ENCODE peak calls at places on chromosome 1, in nine cellular contexts. V, D, H, Q, P, Z, B, E and J are unnamed samples.

GRCh38 chr1:59703918-59704378 is 110.8 kb upstream of the HOOK1 start:
- ATAC-seq in V (no peak), D (peak; percentile 36), H (peak; percentile 44), Q (no peak), P (peak; percentile 64), Z (no peak), B (no peak), E (peak; percentile 38), J (no peak)

GRCh38 chr1:179305450-179305849 is 11.9 kb downstream of the SOAT1 start:
- ATAC-seq in V (no peak), D (no peak), H (no peak), Q (no peak), P (no peak), Z (no peak), B (no peak), E (peak; percentile 21), J (no peak)

GRCh38 chr1:87518794-87519193 is 190.1 kb downstream of the LMO4 start:
- ATAC-seq in V (no peak), D (no peak), H (no peak), Q (no peak), P (no peak), Z (no peak), B (no peak), E (no peak), J (no peak)

GRCh38 chr1:8439015-8439702 is 121.2 kb downstream of the SLC45A1 start:
- ATAC-seq in V (peak; percentile 35), D (peak; percentile 95), H (peak; percentile 89), Q (peak; percentile 85), P (peak; percentile 96), Z (no peak), B (no peak), E (peak; percentile 81), J (peak; percentile 84)

GRCh38 chr1:164141717-164142268 is 417.2 kb upstream of the PBX1 start:
- ATAC-seq in V (no peak), D (no peak), H (no peak), Q (no peak), P (no peak), Z (no peak), B (no peak), E (no peak), J (no peak)

GRCh38 chr1:172515927-172516326 is 17.0 kb upstream of the SUCO start:
- ATAC-seq in V (no peak), D (no peak), H (peak; percentile 48), Q (no peak), P (peak; percentile 41), Z (no peak), B (no peak), E (no peak), J (peak; percentile 22)

GRCh38 chr1:153617677-153618076 is 1.6 kb upstream of the S100A14 start:
- ATAC-seq in V (no peak), D (peak; percentile 57), H (peak; percentile 69), Q (peak; percentile 47), P (no peak), Z (peak; percentile 63), B (no peak), E (peak; percentile 48), J (peak; percentile 82)

GRCh38 chr1:184595609-184596008 is 159.0 kb downstream of the EDEM3 start:
- ATAC-seq in V (peak; percentile 51), D (no peak), H (no peak), Q (no peak), P (no peak), Z (no peak), B (no peak), E (peak; percentile 90), J (no peak)

GRCh38 chr1:107766533-107766932 is 198.4 kb downstream of the VAV3 start:
- ATAC-seq in V (no peak), D (no peak), H (no peak), Q (no peak), P (no peak), Z (no peak), B (no peak), E (no peak), J (no peak)

GRCh38 chr1:196856053-196856452 is 31.8 kb upstream of the CFHR4 start:
- ATAC-seq in V (no peak), D (no peak), H (no peak), Q (no peak), P (no peak), Z (no peak), B (no peak), E (no peak), J (no peak)

GRCh38 chr1:224331824-224332223 is 1.9 kb upstream of the NVL start:
- ATAC-seq in V (no peak), D (no peak), H (no peak), Q (no peak), P (no peak), Z (no peak), B (no peak), E (no peak), J (no peak)

GRCh38 chr1:193448682-193449461 is 262.5 kb upstream of the B3GALT2 start:
- ATAC-seq in V (no peak), D (no peak), H (peak; percentile 20), Q (no peak), P (peak; percentile 10), Z (no peak), B (no peak), E (no peak), J (no peak)

GRCh38 chr1:174158767-174159252 is 510 bp upstream of the RABGAP1L start:
- ATAC-seq in V (peak; percentile 9), D (no peak), H (no peak), Q (peak; percentile 0), P (no peak), Z (peak; percentile 5), B (no peak), E (no peak), J (no peak)

GRCh38 chr1:174160603-174161002 is 1.3 kb downstream of the RABGAP1L start:
- ATAC-seq in V (no peak), D (no peak), H (no peak), Q (no peak), P (no peak), Z (no peak), B (no peak), E (no peak), J (no peak)

GRCh38 chr1:174157157-174157806 is 2.0 kb upstream of the RABGAP1L start:
- ATAC-seq in V (no peak), D (no peak), H (no peak), Q (no peak), P (no peak), Z (no peak), B (no peak), E (no peak), J (no peak)

GRCh38 chr1:174160109-174160473 is 771 bp downstream of the RABGAP1L start:
- ATAC-seq in V (peak; percentile 37), D (peak; percentile 52), H (peak; percentile 54), Q (peak; percentile 34), P (peak; percentile 54), Z (peak; percentile 10), B (peak; percentile 77), E (peak; percentile 15), J (no peak)

DNA sequence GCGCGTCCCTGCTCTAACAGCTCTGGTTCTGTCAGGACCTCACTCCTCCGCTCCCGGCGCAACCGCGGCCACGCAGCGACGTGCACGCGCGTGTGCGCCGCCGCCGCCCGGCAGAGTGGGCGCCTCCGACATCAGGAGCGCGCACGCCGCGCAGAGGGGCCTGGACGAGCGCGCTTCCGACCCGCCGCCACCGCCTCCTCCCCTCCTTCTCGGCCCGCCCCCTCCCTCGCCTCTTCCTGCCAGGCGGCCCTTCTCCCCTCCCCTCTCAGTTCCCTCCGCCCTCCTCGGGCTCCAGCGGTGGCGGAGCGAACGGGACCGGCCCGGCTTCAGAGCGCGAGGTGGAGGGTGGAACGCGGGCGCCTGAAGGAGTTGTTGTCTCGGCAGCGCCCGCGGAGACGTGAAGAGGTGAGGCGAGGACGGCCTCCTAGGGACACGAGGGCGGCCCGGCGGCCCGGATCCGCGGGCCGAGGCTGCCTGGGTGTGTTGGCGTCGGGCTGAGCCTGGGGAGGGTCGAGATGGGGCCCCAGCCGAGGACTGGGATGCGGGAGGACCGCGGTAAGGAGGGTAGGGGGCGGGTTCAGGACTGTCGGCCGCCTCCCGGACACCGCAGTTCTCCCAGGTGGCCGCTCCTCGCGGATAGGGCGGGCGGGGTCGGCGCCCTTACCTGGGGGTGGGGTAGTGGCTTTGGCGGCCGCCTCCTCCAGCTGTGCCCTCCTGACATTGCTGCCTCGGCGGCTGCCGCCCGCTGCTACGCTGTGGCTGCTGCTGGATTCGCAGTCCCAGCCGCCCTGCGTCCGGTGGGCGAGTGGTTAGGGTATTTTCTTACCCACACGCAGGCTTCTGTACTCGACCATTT is at the start of gene RABGAP1L:
- ATAC-seq in V (peak; percentile 94), D (peak; percentile 98), H (peak; percentile 96), Q (peak; percentile 95), P (peak; percentile 99), Z (peak; percentile 87), B (peak; percentile 92), E (peak; percentile 97), J (peak; percentile 96)
- TF ChIP-seq POLR2A in V (peak; percentile 44), D (peak; percentile 94), H (peak; percentile 83), Q (peak; percentile 79), P (no peak), Z (peak; percentile 62), B (peak; percentile 61), E (peak; percentile 68), J (peak; percentile 85)

GRCh38 chr1:245603311-245603865 is 448.6 kb downstream of the KIF26B start:
- ATAC-seq in V (no peak), D (no peak), H (no peak), Q (no peak), P (no peak), Z (no peak), B (no peak), E (no peak), J (no peak)
- TF ChIP-seq POLR2A in V (no peak), D (no peak), H (no peak), Q (no peak), P (no peak), Z (no peak), B (no peak), E (no peak), J (no peak)

DNA sequence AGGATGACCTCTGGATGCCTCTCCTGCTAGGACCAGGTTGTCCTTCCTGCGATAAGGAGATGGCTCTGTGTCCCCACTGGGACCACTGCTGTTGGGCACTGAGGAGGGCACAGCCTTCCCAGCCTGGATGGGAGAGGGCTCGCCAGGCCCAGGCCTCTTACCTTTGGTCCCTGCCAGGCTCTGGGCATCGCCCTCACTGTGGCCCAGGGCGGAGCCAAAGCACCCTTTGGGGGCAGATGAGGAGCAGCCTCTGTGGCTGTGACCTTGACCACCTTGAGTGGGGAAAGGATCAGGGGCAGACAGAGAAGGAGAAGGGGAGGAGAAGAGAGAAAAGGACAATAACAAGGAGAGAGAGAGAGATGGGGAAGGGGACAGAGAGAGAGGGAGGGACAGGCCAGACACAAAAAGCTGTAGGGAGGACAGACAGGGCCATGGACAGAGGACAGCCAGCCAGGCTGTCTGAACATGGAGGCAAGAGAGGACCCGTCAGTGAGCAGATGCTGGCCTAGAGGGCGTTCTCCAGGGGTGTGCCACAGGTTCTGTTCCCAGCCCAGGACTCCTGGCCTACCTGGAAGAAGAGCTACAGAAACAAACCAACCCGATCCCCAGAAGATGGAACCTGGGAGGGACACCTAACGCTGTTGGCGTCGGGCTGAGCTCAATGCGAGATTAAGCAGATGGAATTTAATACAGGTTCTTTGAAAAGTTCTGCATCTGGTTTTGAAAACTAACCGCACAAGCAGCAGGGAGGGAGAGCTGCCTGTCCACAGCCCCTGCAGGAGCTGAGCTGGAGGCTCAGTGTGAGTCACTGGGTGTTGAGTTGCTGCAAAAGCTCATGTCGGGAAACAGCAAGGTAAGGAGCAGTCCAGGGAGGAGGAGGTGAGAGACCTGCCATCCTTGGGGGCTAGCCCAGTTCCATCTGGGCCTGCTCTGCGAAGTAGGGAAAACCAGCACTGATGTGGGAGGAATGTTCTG is 262.1 kb downstream of the PTPRU start:
- ATAC-seq in V (no peak), D (no peak), H (no peak), Q (no peak), P (no peak), Z (no peak), B (no peak), E (no peak), J (no peak)
- TF ChIP-seq POLR2A in V (no peak), D (no peak), H (no peak), Q (no peak), P (no peak), Z (no peak), B (no peak), E (no peak), J (no peak)

GRCh38 chr1:1399870-1400575 is 888 bp upstream of the CCNL2 start:
- ATAC-seq in V (peak; percentile 6), D (peak; percentile 0), H (peak; percentile 1), Q (no peak), P (peak; percentile 8), Z (peak; percentile 1), B (peak; percentile 0), E (no peak), J (no peak)
- TF ChIP-seq POLR2A in V (peak; percentile 13), D (no peak), H (no peak), Q (no peak), P (no peak), Z (no peak), B (no peak), E (no peak), J (no peak)